ENCODE peak calls at places on chromosomes 1 and 21, in five cellular contexts. O is thoracic aorta, F is fibroblast of lung, T is heart left ventricle, A is lower lobe of right lung. P is an unnamed sample.

GRCh38 chr1:163169553-163169952 is 33.2 kb downstream of the RGS5 start:
- DNase-seq in O (no peak), F (peak), T (no peak), A (no peak), P (no peak)

GRCh38 chr1:231162970-231163830 is 1.3 kb downstream of the TRIM67 start:
- DNase-seq in O (no peak), F (no peak), T (no peak), A (no peak), P (no peak)

GRCh38 chr21:15282666-15283065 is 217.9 kb upstream of the NRIP1 start:
- DNase-seq in O (no peak), F (peak), T (no peak), A (no peak), P (no peak)

GRCh38 chr1:94418664-94419655 is 771 bp downstream of the ABCD3 start:
- DNase-seq in O (peak), F (peak), T (peak), A (peak), P (no peak)

GRCh38 chr1:178868700-178869099 is 2.2 kb downstream of the ANGPTL1 start:
- DNase-seq in O (no peak), F (no peak), T (no peak), A (no peak), P (no peak)

GRCh38 chr1:15236226-15237145 is 10.5 kb upstream of the FHAD1 start:
- DNase-seq in O (no peak), F (no peak), T (no peak), A (no peak), P (no peak)

GRCh38 chr1:205927676-205928075 is 15.6 kb downstream of the SLC26A9 start:
- DNase-seq in O (no peak), F (no peak), T (no peak), A (no peak), P (no peak)

GRCh38 chr1:203274603-203275381 is 30.5 kb upstream of the BTG2 start:
- DNase-seq in O (peak), F (peak), T (no peak), A (no peak), P (no peak)

GRCh38 chr1:15326691-15327530 is 79.9 kb downstream of the FHAD1 start:
- DNase-seq in O (no peak), F (peak), T (no peak), A (no peak), P (peak)

GRCh38 chr1:117366982-117367768 is at the start of gene MAN1A2:
- DNase-seq in O (peak), F (peak), T (peak), A (peak), P (no peak)

GRCh38 chr1:115714572-115715141 is 53.9 kb downstream of the CASQ2 start:
- DNase-seq in O (no peak), F (no peak), T (no peak), A (peak), P (no peak)

GRCh38 chr1:29669912-29670311 is 433.6 kb downstream of the PTPRU start:
- DNase-seq in O (no peak), F (no peak), T (no peak), A (peak), P (no peak)

GRCh38 chr1:21327566-21328323 is 37.5 kb upstream of the ECE1 start:
- DNase-seq in O (no peak), F (no peak), T (peak), A (no peak), P (no peak)

GRCh38 chr1:203166192-203166940 is 9.3 kb downstream of the MYBPH start:
- DNase-seq in O (no peak), F (no peak), T (no peak), A (no peak), P (no peak)

GRCh38 chr1:31297273-31298247 is 728 bp downstream of the ZCCHC17 start:
- DNase-seq in O (no peak), F (peak), T (no peak), A (no peak), P (no peak)

GRCh38 chr21:41025057-41025390 is 142.9 kb upstream of the BACE2 start:
- DNase-seq in O (no peak), F (no peak), T (no peak), A (no peak), P (no peak)

GRCh38 chr1:205600085-205600484 is 31.7 kb downstream of the ELK4 start:
- DNase-seq in O (no peak), F (peak), T (no peak), A (no peak), P (no peak)

GRCh38 chr1:7529917-7530316 is 241.2 kb upstream of the VAMP3 start:
- DNase-seq in O (no peak), F (no peak), T (peak), A (no peak), P (no peak)

GRCh38 chr1:40341509-40342380 is 24.7 kb upstream of the COL9A2 start:
- DNase-seq in O (no peak), F (no peak), T (no peak), A (no peak), P (no peak)

GRCh38 chr1:42981871-42982270 is 23.2 kb upstream of the SLC2A1 start:
- DNase-seq in O (no peak), F (no peak), T (no peak), A (no peak), P (no peak)

GRCh38 chr21:14448784-14449183 is 65.8 kb upstream of the HSPA13 start:
- DNase-seq in O (no peak), F (no peak), T (no peak), A (no peak), P (no peak)

GRCh38 chr1:39387452-39387851 is 104.0 kb upstream of the BMP8A start:
- DNase-seq in O (no peak), F (peak), T (no peak), A (no peak), P (peak)

GRCh38 chr21:42806489-42807140 is 72.7 kb downstream of the WDR4 start:
- DNase-seq in O (no peak), F (no peak), T (no peak), A (no peak), P (no peak)

GRCh38 chr1:116424863-116425262 is 51.8 kb downstream of the ATP1A1 start:
- DNase-seq in O (no peak), F (no peak), T (no peak), A (no peak), P (no peak)

GRCh38 chr1:157992031-157992568 is 1.3 kb upstream of the KIRREL1 start:
- DNase-seq in O (no peak), F (peak), T (peak), A (no peak), P (no peak)

GRCh38 chr1:89277725-89278124 is 5.1 kb upstream of the GBP5 start:
- DNase-seq in O (no peak), F (no peak), T (no peak), A (no peak), P (no peak)

GRCh38 chr1:172473842-172474241 is 30.0 kb upstream of the PIGC start:
- DNase-seq in O (no peak), F (no peak), T (no peak), A (no peak), P (no peak)

GRCh38 chr1:154574715-154575114 is 7.1 kb downstream of the CHRNB2 start:
- DNase-seq in O (no peak), F (peak), T (no peak), A (no peak), P (no peak)

GRCh38 chr1:10556430-10557005 is 81.8 kb downstream of the PEX14 start:
- DNase-seq in O (no peak), F (no peak), T (no peak), A (no peak), P (no peak)

DNA sequence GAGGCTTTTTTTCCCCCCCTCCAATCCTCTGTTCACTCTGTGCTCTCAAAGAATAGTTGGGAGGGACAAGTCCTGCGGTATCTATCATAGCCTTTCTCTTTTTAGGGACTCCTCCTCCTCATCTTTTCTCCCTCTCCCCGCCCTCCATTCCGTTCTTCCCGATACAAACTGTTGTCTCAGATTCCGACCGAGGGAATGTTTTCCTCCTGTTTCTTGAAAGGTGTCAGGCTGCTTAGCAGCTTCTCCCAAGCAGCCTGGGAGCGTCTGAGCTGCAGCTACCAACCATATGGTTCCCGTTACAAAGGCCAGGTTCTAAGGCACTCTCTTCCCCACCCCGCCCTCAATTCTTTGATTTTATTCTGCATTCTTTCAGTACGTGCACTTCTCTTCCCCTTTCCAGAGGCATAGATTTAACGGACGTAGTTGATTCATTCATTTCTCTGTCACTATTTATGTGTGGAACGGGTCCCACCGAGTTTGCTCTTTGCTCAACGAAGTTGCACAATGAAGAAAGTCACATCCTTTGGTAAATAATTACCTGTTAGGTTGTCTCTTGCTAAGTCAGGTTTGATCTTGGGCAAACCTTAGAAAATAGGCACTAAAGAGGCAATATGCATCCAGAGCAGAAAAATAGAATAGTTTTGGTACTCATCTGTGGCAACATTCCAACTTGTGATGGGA is 2.8 kb downstream of the ADGRL2 start:
- DNase-seq in O (no peak), F (peak), T (no peak), A (no peak), P (no peak)
- H3K4me3 ChIP-seq in O (peak), F (peak), T (peak), A (peak), P (peak)

GRCh38 chr1:229104654-229105053 is 166.3 kb upstream of the RAB4A start:
- DNase-seq in O (no peak), F (no peak), T (no peak), A (no peak), P (no peak)

GRCh38 chr1:229101011-229101410 is 169.9 kb upstream of the RAB4A start:
- DNase-seq in O (no peak), F (no peak), T (no peak), A (no peak), P (no peak)

GRCh38 chr1:229101475-229101874 is 169.4 kb upstream of the RAB4A start:
- DNase-seq in O (no peak), F (no peak), T (no peak), A (no peak), P (no peak)

GRCh38 chr1:229105109-229105508 is 165.8 kb upstream of the RAB4A start:
- DNase-seq in O (no peak), F (no peak), T (no peak), A (no peak), P (no peak)

GRCh38 chr1:229102741-229103480 is 168.0 kb upstream of the RAB4A start:
- DNase-seq in O (no peak), F (no peak), T (no peak), A (no peak), P (no peak)
- TF ChIP-seq CTCF in O (no peak), F (peak), T (no peak), A (no peak), P (no peak)

GRCh38 chr1:1876335-1876935 is 14.5 kb downstream of the GNB1 start:
- DNase-seq in O (no peak), F (peak), T (no peak), A (no peak), P (no peak)
- H3K4me3 ChIP-seq in O (no peak), F (no peak), T (no peak), A (no peak), P (no peak)

GRCh38 chr1:156490401-156491032 is 10.1 kb downstream of the MEF2D start:
- DNase-seq in O (no peak), F (no peak), T (peak), A (no peak), P (no peak)
- TF ChIP-seq CTCF in O (peak), F (peak), T (no peak), A (no peak), P (peak)

DNA sequence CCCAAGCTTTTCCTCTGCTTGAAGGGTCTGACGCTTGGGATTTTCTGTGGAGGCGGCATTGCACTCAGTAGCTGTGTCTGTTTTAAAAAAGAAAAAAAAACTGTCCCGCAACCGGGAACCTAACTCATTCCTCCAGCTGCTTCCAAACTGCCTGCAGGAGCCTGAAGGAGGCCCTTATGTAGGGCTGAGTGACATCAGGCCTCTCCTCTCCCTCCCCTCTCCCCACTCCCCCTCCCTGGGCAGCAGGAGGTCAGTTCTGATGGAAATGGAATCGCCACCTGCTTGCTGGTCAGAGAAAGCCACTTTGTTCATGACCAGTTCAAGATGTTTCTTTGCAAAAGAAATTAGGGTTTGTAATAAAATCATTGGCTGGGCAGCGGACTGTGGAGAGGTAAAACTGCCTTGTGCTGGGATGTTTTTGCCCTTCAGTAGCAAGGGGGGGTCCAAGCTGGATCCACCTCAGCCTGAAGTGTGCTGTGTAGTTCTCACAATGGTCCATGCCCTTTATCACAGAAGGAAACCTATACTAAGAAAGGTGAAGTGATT is at the start of gene MAP1LC3C:
- DNase-seq in O (no peak), F (peak), T (no peak), A (no peak), P (no peak)
- H3K4me3 ChIP-seq in O (peak), F (no peak), T (peak), A (peak), P (peak)

DNA sequence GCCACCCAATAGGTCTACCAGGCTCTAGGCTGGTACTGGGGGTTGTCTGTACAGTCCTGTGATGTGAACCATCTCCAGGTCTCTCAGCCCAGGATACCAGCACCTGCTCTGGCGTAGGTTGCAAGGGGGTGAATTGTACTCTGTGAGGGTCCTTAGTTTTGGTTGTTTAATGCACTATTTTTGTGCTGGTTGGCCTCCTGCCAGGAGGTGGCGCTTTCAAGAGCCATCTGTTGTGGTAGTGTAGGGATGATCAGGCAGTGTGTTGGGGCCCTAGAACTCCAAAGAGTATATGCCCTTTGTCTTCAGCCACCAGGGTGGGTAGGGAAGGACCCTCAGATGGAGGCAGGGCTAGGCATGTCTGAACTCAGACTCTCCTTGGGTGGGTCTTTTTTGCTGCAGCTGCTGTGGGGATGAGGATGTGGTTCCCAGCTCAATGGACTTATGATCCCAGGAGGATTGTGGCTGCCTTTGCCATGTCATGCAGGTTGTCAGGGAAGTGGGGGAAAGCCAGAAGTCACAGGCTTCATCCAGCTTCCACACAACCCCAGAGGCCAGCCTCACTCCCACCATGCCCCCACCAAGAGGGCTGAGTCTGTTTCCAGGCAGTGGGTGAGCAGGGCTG is 301.8 kb upstream of the CHRM3 start:
- DNase-seq in O (no peak), F (no peak), T (no peak), A (no peak), P (no peak)
- TF ChIP-seq CTCF in O (no peak), F (no peak), T (no peak), A (no peak), P (no peak)